ENCODE peak calls at places on chromosomes 13 and 19, in five cellular contexts. L is ovary, O is uterus, F is esophagus squamous epithelium, P is IMR-90. N is an unnamed sample.
A peak's percentile ranks its signal among the peaks of the same experiment; 100 is the strongest.

GRCh38 chr13:38763446-38764381 is 76.8 kb downstream of the FREM2 start:
- DNase-seq in L (no peak), O (no peak), F (no peak), P (peak; percentile 33), N (peak; percentile 19)

GRCh38 chr19:56098731-56099577 is 22.1 kb downstream of the ZNF787 start:
- DNase-seq in L (no peak), O (no peak), F (no peak), P (no peak), N (no peak)

GRCh38 chr19:13154911-13155471 is 4.8 kb downstream of the IER2 start:
- DNase-seq in L (peak; percentile 83), O (peak; percentile 70), F (no peak), P (peak; percentile 65), N (peak; percentile 83)

GRCh38 chr13:58712191-58712590 is 1080.6 kb downstream of the PCDH17 start:
- DNase-seq in L (no peak), O (no peak), F (no peak), P (no peak), N (no peak)

GRCh38 chr13:110394371-110394841 is 87.3 kb downstream of the COL4A2 start:
- DNase-seq in L (no peak), O (no peak), F (no peak), P (peak; percentile 94), N (no peak)

GRCh38 chr13:20984879-20985278 is 76.5 kb downstream of the LATS2 start:
- DNase-seq in L (no peak), O (no peak), F (no peak), P (peak; percentile 70), N (no peak)

GRCh38 chr13:109778102-109778542 is 8.3 kb downstream of the IRS2 start:
- DNase-seq in L (no peak), O (no peak), F (no peak), P (peak; percentile 39), N (no peak)

GRCh38 chr13:49935171-49936084 is 712 bp downstream of the SPRYD7 start:
- DNase-seq in L (no peak), O (no peak), F (peak; percentile 35), P (peak; percentile 50), N (no peak)

GRCh38 chr13:112740502-112741131 is 50.8 kb downstream of the ATP11A start:
- DNase-seq in L (peak; percentile 83), O (peak; percentile 82), F (no peak), P (peak; percentile 95), N (peak; percentile 65)

GRCh38 chr13:35548790-35549189 is 72.3 kb upstream of the MAB21L1 start:
- DNase-seq in L (no peak), O (no peak), F (no peak), P (no peak), N (no peak)

GRCh38 chr13:30997697-30998547 is 65.5 kb downstream of the TEX26 start:
- DNase-seq in L (no peak), O (no peak), F (no peak), P (no peak), N (peak; percentile 71)

GRCh38 chr13:23558675-23559536 is 11.3 kb upstream of the TNFRSF19 start:
- DNase-seq in L (peak; percentile 41), O (peak; percentile 62), F (no peak), P (peak; percentile 92), N (peak; percentile 39)

GRCh38 chr13:38415233-38415632 is 65.6 kb downstream of the UFM1 start:
- DNase-seq in L (no peak), O (no peak), F (no peak), P (no peak), N (no peak)

GRCh38 chr19:17326595-17326966 is 8.1 kb downstream of the ANO8 start:
- DNase-seq in L (no peak), O (no peak), F (no peak), P (no peak), N (no peak)

GRCh38 chr13:25980255-25980654 is 71.6 kb downstream of the SHISA2 start:
- DNase-seq in L (no peak), O (no peak), F (no peak), P (peak; percentile 3), N (no peak)

GRCh38 chr19:5837768-5838364 is 1.6 kb downstream of the FUT6 start:
- DNase-seq in L (no peak), O (no peak), F (no peak), P (no peak), N (no peak)

GRCh38 chr19:56508282-56508778 is 675 bp downstream of the ZNF471 start:
- DNase-seq in L (no peak), O (no peak), F (no peak), P (no peak), N (no peak)

GRCh38 chr19:35729021-35729420 is 11.2 kb downstream of the KMT2B start:
- DNase-seq in L (no peak), O (no peak), F (no peak), P (no peak), N (no peak)

GRCh38 chr13:67120872-67121531 is 109.1 kb downstream of the PCDH9 start:
- DNase-seq in L (no peak), O (no peak), F (no peak), P (peak; percentile 76), N (no peak)

GRCh38 chr19:57319869-57320179 is 448 bp upstream of the ZNF543 start:
- DNase-seq in L (no peak), O (no peak), F (no peak), P (no peak), N (no peak)

GRCh38 chr13:74674701-74675100 is 540.5 kb upstream of the KLF12 start:
- DNase-seq in L (no peak), O (no peak), F (no peak), P (no peak), N (no peak)

GRCh38 chr13:41554180-41554579 is 96.8 kb downstream of the RGCC start:
- DNase-seq in L (no peak), O (no peak), F (no peak), P (no peak), N (no peak)

GRCh38 chr13:101565327-101565726 is 112.9 kb downstream of the ITGBL1 start:
- DNase-seq in L (no peak), O (no peak), F (no peak), P (no peak), N (no peak)

GRCh38 chr19:39052243-39052746 is 19.9 kb upstream of the FBXO27 start:
- DNase-seq in L (peak; percentile 32), O (peak; percentile 22), F (no peak), P (peak; percentile 58), N (peak; percentile 26)

GRCh38 chr19:14375582-14376291 is 5.5 kb upstream of the ADGRE5 start:
- DNase-seq in L (no peak), O (peak; percentile 68), F (no peak), P (peak; percentile 22), N (peak; percentile 58)

GRCh38 chr19:532578-533484 is 1.3 kb downstream of the CDC34 start:
- DNase-seq in L (peak; percentile 84), O (peak; percentile 81), F (no peak), P (peak; percentile 64), N (peak; percentile 76)
- TF ChIP-seq POLR2A in L (no peak), O (no peak), F (no peak), P (no peak), N (peak; percentile 39)

GRCh38 chr19:54178581-54179261 is 5.8 kb upstream of the TMC4 start:
- DNase-seq in L (no peak), O (no peak), F (no peak), P (no peak), N (no peak)
- TF ChIP-seq POLR2A in L (no peak), O (no peak), F (no peak), P (no peak), N (no peak)

GRCh38 chr19:2329162-2329505 is 650 bp downstream of the SPPL2B start:
- DNase-seq in L (no peak), O (no peak), F (no peak), P (no peak), N (no peak)

GRCh38 chr19:2329528-2329927 is 1.0 kb downstream of the SPPL2B start:
- DNase-seq in L (no peak), O (no peak), F (no peak), P (no peak), N (no peak)

GRCh38 chr19:2331601-2332246 is 3.2 kb downstream of the SPPL2B start:
- DNase-seq in L (no peak), O (no peak), F (no peak), P (no peak), N (no peak)

GRCh38 chr19:2330255-2330631 is 1.8 kb downstream of the SPPL2B start:
- DNase-seq in L (no peak), O (no peak), F (no peak), P (no peak), N (no peak)

DNA sequence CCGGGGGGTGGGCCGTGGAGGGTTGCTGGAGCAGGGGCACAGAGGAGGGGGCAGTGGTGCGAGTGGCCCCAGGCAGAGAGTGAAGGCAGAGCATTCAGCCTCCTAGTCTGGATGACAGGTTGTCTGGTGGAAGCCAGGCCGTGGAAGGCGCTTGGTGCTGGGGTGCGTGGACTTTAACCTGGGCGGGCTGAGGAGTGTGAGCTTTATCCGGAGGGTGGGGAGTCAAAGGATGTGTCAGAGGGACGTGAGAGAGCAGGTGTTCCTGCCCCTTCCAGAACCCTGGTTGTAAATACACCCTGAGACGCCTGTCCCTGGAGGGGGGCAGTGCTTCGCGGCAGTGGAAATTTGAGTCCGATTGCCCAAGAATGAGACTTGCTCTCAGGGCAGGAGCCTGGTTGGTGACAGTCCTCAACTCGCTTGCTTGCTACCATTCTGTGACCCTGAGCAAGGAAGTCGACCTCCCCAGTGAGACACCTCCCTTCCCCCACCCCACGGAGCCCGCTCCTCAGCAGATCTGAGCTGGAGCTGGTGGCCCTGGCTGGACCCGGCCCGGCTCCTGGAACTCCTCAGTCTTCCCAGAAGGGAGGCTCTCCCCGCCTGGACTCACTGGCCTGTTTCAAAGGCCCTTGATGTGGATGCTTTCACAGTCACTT is 2.3 kb downstream of the SPPL2B start:
- DNase-seq in L (no peak), O (no peak), F (no peak), P (no peak), N (no peak)
- TF ChIP-seq POLR2A in L (no peak), O (no peak), F (no peak), P (no peak), N (no peak)

GRCh38 chr19:582497-583197 is 7.0 kb upstream of the HCN2 start:
- DNase-seq in L (no peak), O (no peak), F (no peak), P (peak; percentile 59), N (peak; percentile 97)

GRCh38 chr19:583968-584239 is 5.8 kb upstream of the HCN2 start:
- DNase-seq in L (no peak), O (no peak), F (no peak), P (no peak), N (no peak)

GRCh38 chr19:583198-583967 is 6.3 kb upstream of the HCN2 start:
- DNase-seq in L (no peak), O (no peak), F (no peak), P (no peak), N (no peak)

GRCh38 chr19:585551-586110 is 4.0 kb upstream of the HCN2 start:
- DNase-seq in L (no peak), O (no peak), F (no peak), P (no peak), N (peak; percentile 60)

DNA sequence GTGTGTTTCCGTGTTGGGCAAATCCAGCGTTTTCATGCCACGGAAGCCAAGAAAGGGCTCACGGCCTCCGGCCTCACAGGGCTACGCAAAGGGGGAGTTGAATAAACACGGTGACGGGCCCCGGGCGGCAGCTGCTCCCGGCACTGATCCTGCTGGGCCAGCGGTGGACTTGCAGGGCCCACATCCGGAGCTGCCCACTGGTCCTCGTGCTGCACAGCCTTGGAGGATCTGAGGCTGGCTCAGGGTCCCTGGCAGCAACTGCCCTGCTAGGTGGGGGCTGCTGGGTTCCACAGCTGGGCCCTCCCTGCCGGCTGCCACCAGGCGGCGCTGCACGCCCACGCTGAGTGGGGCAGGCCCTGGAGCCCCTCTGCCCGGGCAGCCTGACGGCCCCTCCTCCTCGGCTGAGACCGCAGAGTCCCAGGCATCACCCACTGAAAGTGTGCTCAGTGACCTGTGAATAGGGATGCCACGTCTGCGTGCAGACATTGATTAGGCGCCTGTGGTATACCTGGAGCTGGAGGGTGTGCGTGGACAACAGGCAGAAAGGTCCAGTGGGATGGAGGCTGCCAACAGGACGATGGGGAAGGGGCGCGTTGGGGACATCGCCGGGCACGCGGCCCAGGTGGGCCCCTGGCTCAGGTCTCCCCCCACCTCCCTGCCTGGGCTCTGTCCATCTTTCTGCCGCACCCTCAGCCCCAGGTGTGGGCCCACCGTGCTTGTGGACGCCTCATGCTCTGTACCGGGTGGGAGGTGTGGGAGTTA is 5.3 kb upstream of the HCN2 start:
- DNase-seq in L (peak; percentile 53), O (peak; percentile 45), F (no peak), P (peak; percentile 27), N (peak; percentile 70)
- TF ChIP-seq POLR2A in L (no peak), O (no peak), F (no peak), P (no peak), N (no peak)

N was measured in adrenal gland.